ENCODE peak calls at places on chromosomes 12 and 14, in six cellular contexts. X is heart left ventricle; U is CD8-positive, alpha-beta memory T cell; Z is RWPE1; I is tibial nerve; O is colonic mucosa. A is an unnamed sample.

GRCh38 chr12:45168976-45169375 is 46.9 kb upstream of the ANO6 start:
- DNase-seq in O (no peak), Z (no peak), U (no peak), I (no peak), X (no peak), A (no peak)

GRCh38 chr12:97396989-97397388 is 65.6 kb upstream of the RMST start:
- DNase-seq in X (no peak), U (no peak), I (no peak), Z (no peak), O (no peak), A (no peak)

GRCh38 chr12:14892726-14893442 is 7.2 kb upstream of the MGP start:
- DNase-seq in O (no peak), X (peak), U (no peak), I (peak), Z (no peak), A (peak)

GRCh38 chr12:95959107-95959506 is 16.0 kb downstream of the AMDHD1 start:
- DNase-seq in U (no peak), X (no peak), I (no peak), Z (peak), O (no peak), A (no peak)

GRCh38 chr12:50234347-50234746 is 49.0 kb downstream of the LIMA1 start:
- DNase-seq in O (peak), U (no peak), I (no peak), Z (peak), X (no peak), A (no peak)

GRCh38 chr12:97250483-97250882 is 212.1 kb upstream of the RMST start:
- DNase-seq in X (no peak), I (no peak), O (no peak), Z (no peak), U (no peak), A (no peak)

GRCh38 chr12:128387811-128388422 is 120.9 kb downstream of the TMEM132C start:
- DNase-seq in O (peak), X (peak), Z (no peak), I (no peak), U (no peak), A (peak)

GRCh38 chr12:19129486-19130223 is at the start of gene PLEKHA5:
- DNase-seq in X (peak), Z (peak), U (peak), I (peak), O (peak), A (peak)

GRCh38 chr14:77376380-77376770 is 519 bp downstream of the TMED8 start:
- DNase-seq in X (peak), Z (no peak), I (no peak), U (no peak), O (peak), A (peak)

GRCh38 chr14:55780156-55780946 is 200.3 kb downstream of the KTN1 start:
- DNase-seq in I (peak), X (peak), Z (peak), O (no peak), U (no peak), A (peak)

GRCh38 chr12:61870658-61871559 is 389.3 kb upstream of the USP15 start:
- DNase-seq in O (no peak), Z (no peak), U (peak), I (no peak), X (no peak), A (no peak)

GRCh38 chr12:121956041-121956341 is 37.6 kb downstream of the CFAP251 start:
- DNase-seq in O (no peak), Z (no peak), I (no peak), U (no peak), X (no peak), A (no peak)

GRCh38 chr12:67843257-67843656 is 146.0 kb upstream of the IFNG-AS1 start:
- DNase-seq in O (no peak), I (no peak), U (no peak), Z (no peak), X (no peak), A (no peak)

GRCh38 chr12:42985506-42985905 is 396.0 kb upstream of the PRICKLE1 start:
- DNase-seq in I (no peak), Z (no peak), X (no peak), O (no peak), U (no peak), A (no peak)

GRCh38 chr12:3352230-3352629 is 138.8 kb upstream of the PRMT8 start:
- DNase-seq in Z (no peak), O (no peak), X (no peak), U (no peak), I (no peak), A (no peak)

GRCh38 chr14:104746071-104746545 is 6.8 kb upstream of the SIVA1 start:
- DNase-seq in O (no peak), U (no peak), Z (no peak), X (peak), I (no peak), A (no peak)

GRCh38 chr14:50022661-50023060 is 93.7 kb downstream of the VCPKMT start:
- DNase-seq in Z (no peak), U (no peak), I (no peak), X (no peak), O (no peak), A (no peak)

GRCh38 chr14:55249423-55249822 is 21.8 kb upstream of the FBXO34 start:
- DNase-seq in X (no peak), U (no peak), I (no peak), O (no peak), Z (no peak), A (peak)

GRCh38 chr14:58772814-58773620 is 135.3 kb downstream of the DACT1 start:
- DNase-seq in Z (no peak), U (no peak), O (no peak), X (no peak), I (no peak), A (no peak)

GRCh38 chr12:129772463-129773169 is 131.2 kb downstream of the TMEM132D start:
- DNase-seq in Z (no peak), X (no peak), I (no peak), O (no peak), U (no peak), A (no peak)

GRCh38 chr14:74419086-74419485 is 6.9 kb downstream of the SYNDIG1L start:
- DNase-seq in Z (no peak), O (no peak), I (no peak), X (no peak), U (no peak), A (no peak)

GRCh38 chr12:122917508-122918227 is 21.7 kb upstream of the VPS37B start:
- DNase-seq in Z (peak), U (no peak), X (peak), O (peak), I (no peak), A (peak)

GRCh38 chr12:66405395-66405794 is 103.1 kb downstream of the HELB start:
- DNase-seq in O (no peak), I (no peak), Z (peak), X (no peak), U (no peak), A (no peak)

GRCh38 chr14:101440511-101440910 is 120.8 kb upstream of the DIO3 start:
- DNase-seq in U (no peak), I (no peak), X (no peak), O (no peak), Z (no peak), A (no peak)

GRCh38 chr12:63400746-63401145 is 249.7 kb upstream of the AVPR1A start:
- DNase-seq in X (no peak), U (no peak), O (peak), Z (peak), I (no peak), A (no peak)

GRCh38 chr14:90406384-90406798 is 9.6 kb downstream of the CALM1 start:
- DNase-seq in I (no peak), U (no peak), O (no peak), Z (no peak), X (no peak), A (peak)

GRCh38 chr14:64244279-64244678 is 49.9 kb downstream of the ESR2 start:
- DNase-seq in Z (no peak), X (peak), O (no peak), I (no peak), U (no peak), A (peak)

GRCh38 chr12:26872623-26873022 is 39.6 kb upstream of the ITPR2 start:
- DNase-seq in Z (no peak), U (no peak), I (no peak), X (no peak), O (no peak), A (no peak)

GRCh38 chr14:64940336-64940910 is 2.1 kb downstream of the GPX2 start:
- DNase-seq in Z (no peak), I (no peak), X (no peak), U (no peak), O (no peak), A (no peak)

DNA sequence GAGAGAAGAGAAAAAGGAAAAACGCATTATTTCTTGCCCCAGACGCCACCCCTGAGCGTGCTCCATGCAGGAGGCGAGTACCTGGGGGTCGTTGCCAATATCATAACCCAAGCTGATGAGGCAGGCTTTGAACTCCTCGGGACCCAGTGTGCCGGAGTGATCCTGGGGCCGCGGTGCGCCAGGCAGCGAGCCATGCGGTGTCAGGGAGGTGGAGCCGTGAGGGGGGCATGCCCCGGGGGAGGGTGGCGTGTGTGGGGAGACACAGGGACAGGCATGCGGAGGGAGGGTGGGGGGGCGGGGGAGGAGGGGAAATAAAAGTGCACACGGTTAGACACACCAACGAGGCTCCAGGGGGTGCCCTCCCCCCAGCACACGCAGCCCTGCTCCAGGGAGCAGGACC is 86.0 kb upstream of the ZFP36L1 start:
- DNase-seq in U (no peak), X (no peak), I (no peak), O (no peak), Z (no peak), A (peak)
- H3K27ac ChIP-seq in U (no peak), X (no peak), I (no peak), O (no peak), Z (peak), A (no peak)

GRCh38 chr12:57235728-57236131 is 6.2 kb downstream of the SHMT2 start:
- DNase-seq in U (no peak), X (no peak), I (no peak), Z (no peak), O (no peak), A (no peak)
- H3K27ac ChIP-seq in U (no peak), X (peak), I (no peak), Z (peak), O (no peak), A (no peak)

DNA sequence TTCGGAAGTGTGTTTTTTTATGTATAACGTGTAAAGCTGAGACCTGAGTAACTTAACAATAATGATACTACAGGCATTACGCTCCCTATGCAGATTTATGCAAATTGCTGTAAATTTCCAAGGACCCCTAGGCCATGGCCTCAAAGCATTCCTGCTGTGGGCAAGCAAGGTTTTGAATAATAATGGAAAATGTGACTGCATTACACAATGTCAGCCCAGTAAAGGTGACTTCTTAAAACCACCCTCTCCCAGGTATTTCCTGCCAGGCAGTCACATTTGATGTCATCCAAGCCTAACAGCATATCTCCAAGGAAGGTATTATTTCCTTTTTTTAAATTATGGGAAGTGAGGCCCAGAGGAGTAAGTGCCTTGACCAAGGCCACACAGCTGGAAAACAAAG is 621.0 kb downstream of the BCL11B start:
- DNase-seq in I (no peak), O (no peak), Z (no peak), U (no peak), X (no peak), A (no peak)
- H3K27ac ChIP-seq in I (no peak), O (no peak), Z (no peak), U (no peak), X (no peak), A (no peak)

GRCh38 chr12:1279050-1279449 is 288.0 kb downstream of the ERC1 start:
- DNase-seq in I (no peak), X (no peak), O (no peak), Z (no peak), U (no peak), A (no peak)

GRCh38 chr12:1273051-1273450 is 282.0 kb downstream of the ERC1 start:
- DNase-seq in I (no peak), O (no peak), U (no peak), X (no peak), Z (no peak), A (no peak)

GRCh38 chr12:1282670-1283361 is 291.8 kb downstream of the ERC1 start:
- DNase-seq in X (peak), U (no peak), I (peak), O (peak), Z (no peak), A (no peak)

GRCh38 chr12:1281683-1282366 is 290.8 kb downstream of the ERC1 start:
- DNase-seq in O (no peak), I (no peak), X (no peak), Z (no peak), U (no peak), A (no peak)

GRCh38 chr12:1277905-1278304 is 286.9 kb downstream of the ERC1 start:
- DNase-seq in Z (no peak), I (no peak), O (no peak), U (peak), X (no peak), A (no peak)
- H3K27ac ChIP-seq in Z (no peak), I (no peak), O (no peak), U (no peak), X (no peak), A (no peak)

GRCh38 chr12:64694130-64695078 is 64.8 kb downstream of the GNS start:
- DNase-seq in I (no peak), X (no peak), O (no peak), U (no peak), Z (no peak), A (no peak)

GRCh38 chr12:64691227-64691792 is 67.9 kb downstream of the GNS start:
- DNase-seq in I (no peak), Z (no peak), U (no peak), X (no peak), O (no peak), A (no peak)

GRCh38 chr12:64688715-64689114 is 70.5 kb downstream of the GNS start:
- DNase-seq in I (no peak), U (no peak), O (no peak), Z (no peak), X (no peak), A (no peak)

GRCh38 chr12:64695550-64695949 is 63.7 kb downstream of the GNS start:
- DNase-seq in I (no peak), X (no peak), U (no peak), Z (no peak), O (no peak), A (no peak)

GRCh38 chr12:64691793-64692583 is 67.2 kb downstream of the GNS start:
- DNase-seq in O (no peak), I (no peak), Z (no peak), U (no peak), X (no peak), A (no peak)
- H3K27ac ChIP-seq in O (no peak), I (no peak), Z (no peak), U (no peak), X (no peak), A (no peak)

GRCh38 chr12:93417967-93418480 is 23.7 kb downstream of the UBE2N start:
- DNase-seq in X (no peak), Z (no peak), I (no peak), U (no peak), O (no peak), A (no peak)

GRCh38 chr12:93419388-93420034 is 22.2 kb downstream of the UBE2N start:
- DNase-seq in U (peak), X (no peak), O (no peak), Z (peak), I (no peak), A (no peak)

DNA sequence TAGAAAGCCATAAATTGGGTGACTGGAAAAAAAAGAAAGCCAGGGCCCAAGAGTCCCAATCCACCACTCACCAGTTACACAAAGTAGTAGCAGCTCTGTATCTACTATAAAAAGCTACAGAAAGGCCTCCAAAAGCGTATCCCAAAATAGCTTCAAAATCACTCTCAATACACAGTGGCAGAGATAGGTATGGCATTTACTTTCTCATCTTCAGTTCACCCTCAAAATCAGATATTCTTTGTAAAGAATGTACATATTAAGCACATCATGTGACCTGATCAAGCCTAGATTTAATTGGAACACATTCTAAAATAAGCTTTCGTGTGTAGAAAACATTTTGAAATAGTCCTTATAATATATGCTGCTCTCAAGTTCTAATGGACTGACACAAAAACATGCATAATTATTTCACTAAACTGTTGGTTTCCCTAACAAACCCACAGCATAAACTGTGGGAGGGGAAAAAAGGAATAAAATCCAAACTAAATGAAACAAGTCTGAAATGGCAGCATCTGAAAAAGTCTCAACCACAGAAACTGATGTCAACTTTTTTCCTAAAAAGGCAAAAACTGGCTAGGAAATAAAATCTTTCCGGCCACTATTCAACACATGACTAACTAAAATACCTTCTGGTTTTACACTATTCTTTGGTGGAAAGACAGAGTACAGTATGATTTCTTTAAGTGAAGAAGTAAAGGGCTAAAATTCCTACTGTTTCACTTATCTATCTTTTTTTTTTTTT is 25.9 kb downstream of the UBE2N start:
- DNase-seq in X (no peak), Z (no peak), I (no peak), O (no peak), U (no peak), A (no peak)
- H3K27ac ChIP-seq in X (peak), Z (no peak), I (no peak), O (no peak), U (no peak), A (no peak)

GRCh38 chr14:93510030-93510429 is 79.3 kb downstream of the UNC79 start:
- DNase-seq in O (no peak), I (no peak), Z (no peak), X (no peak), U (no peak), A (no peak)
- H3K27ac ChIP-seq in O (no peak), I (no peak), Z (no peak), X (no peak), U (no peak), A (no peak)

DNA sequence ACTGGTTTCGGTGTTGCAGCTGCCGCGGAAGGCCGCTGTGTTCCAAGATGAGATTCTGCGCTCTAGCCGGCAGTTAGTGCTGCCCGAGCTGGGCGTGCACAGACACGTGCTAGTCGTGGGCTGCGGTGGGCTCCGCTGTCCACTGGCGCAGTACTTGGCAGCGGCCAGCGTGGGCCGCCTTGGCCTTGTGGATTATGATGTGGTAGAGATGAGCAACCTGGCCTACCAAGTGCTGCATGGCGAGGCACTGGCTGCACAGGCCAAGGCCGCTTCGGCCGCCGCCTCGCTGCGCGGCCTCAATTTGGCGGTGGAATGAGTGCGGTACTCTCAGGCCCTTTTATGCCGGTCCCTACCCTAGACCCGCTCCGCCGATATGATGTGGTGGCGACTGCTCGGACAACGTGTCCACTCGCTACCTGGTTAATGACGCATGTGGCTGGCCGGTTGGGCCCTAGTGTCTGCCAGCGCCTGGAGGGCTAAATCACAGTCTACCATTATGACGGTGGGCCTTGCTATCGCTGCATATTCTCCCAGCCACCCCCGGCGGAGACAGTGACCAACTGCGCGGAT is 102.2 kb downstream of the SNAPC1 start:
- DNase-seq in I (no peak), Z (no peak), X (no peak), U (no peak), O (no peak), A (no peak)
- H3K27ac ChIP-seq in I (no peak), Z (no peak), X (no peak), U (no peak), O (no peak), A (no peak)

DNA sequence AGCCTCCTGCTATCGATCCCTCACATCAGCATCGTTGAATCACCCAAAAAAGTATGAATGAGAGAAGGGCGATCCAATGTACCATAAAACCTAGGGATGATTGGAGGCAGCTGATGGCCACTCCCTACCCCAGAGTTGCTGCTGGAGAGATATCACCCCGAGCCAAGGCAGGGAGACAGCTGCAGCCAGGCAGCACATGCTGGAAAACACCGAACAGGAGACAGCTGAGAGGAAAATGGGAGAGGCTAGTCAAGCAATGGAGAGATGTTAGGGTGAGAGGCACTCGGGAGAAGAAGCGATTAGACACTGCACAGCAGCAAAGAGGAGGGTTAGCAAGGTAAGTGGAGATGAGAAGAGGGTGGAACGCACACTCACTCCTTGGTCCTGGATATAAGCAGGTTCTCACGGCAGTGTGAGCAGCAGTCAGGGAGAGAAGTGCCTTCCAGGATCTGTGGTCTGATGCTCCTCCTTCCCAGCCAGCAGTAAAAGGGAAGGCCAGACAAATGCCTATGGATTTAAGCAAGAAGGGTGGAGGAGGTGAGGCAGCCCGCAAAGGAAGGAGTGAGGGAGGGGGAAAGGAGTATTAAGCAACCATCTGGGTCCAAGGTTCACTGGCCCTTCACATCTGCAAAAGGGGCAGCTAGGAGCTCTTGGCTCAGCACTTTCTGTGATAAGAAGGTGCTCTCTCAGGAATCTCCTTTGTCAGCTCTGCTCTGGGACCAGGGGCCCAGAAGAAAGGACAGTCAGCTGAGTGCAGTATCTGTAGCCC is at the start of gene SLC7A7:
- DNase-seq in Z (no peak), I (no peak), U (no peak), O (peak), X (no peak), A (no peak)
- H3K27ac ChIP-seq in Z (no peak), I (no peak), U (no peak), O (peak), X (no peak), A (peak)

A was measured in adrenal gland.